ENCODE peak calls at places on chromosome 19, in nine cellular contexts. E is prostate gland, W is astrocyte, T is psoas muscle, F is heart right ventricle, R is PC-9, C is pancreas, N is Peyer's patch, Q is mammary epithelial cell. I is an unnamed sample. For H3K27me3 and H3K4me1, the result is how much of the 10 kb centered on the place peaks cover.

GRCh38 chr19:48186541-48186991 is 16.1 kb downstream of the ZSWIM9 start:
- DNase-seq in E (no peak), W (no peak), T (no peak), F (no peak), R (no peak), C (no peak), N (no peak), Q (no peak), I (no peak)

GRCh38 chr19:9431475-9431874 is 3.9 kb downstream of the ZNF266 start:
- DNase-seq in E (no peak), W (no peak), T (no peak), F (peak), R (peak), C (no peak), N (no peak), Q (no peak), I (peak)

GRCh38 chr19:2686347-2686746 is 16.1 kb downstream of the GNG7 start:
- DNase-seq in E (no peak), W (no peak), T (no peak), F (no peak), R (no peak), C (no peak), N (no peak), Q (no peak), I (no peak)

GRCh38 chr19:8305798-8306197 is 2.4 kb downstream of the CD320 start:
- DNase-seq in E (no peak), W (no peak), T (peak), F (peak), R (no peak), C (no peak), N (peak), Q (no peak), I (no peak)

GRCh38 chr19:7482584-7483439 is 6.0 kb downstream of the PEX11G start:
- DNase-seq in E (no peak), W (no peak), T (no peak), F (no peak), R (no peak), C (no peak), N (no peak), Q (peak), I (peak)

GRCh38 chr19:1042689-1043511 is 3.0 kb downstream of the ABCA7 start:
- DNase-seq in E (no peak), W (no peak), T (peak), F (no peak), R (no peak), C (peak), N (no peak), Q (no peak), I (no peak)

GRCh38 chr19:366205-366783 is 21.7 kb upstream of the MIER2 start:
- DNase-seq in E (no peak), W (no peak), T (no peak), F (no peak), R (no peak), C (no peak), N (no peak), Q (no peak), I (no peak)

GRCh38 chr19:39846176-39846677 is at the start of gene FBL:
- DNase-seq in E (peak), W (peak), T (peak), F (peak), R (peak), C (peak), N (peak), Q (peak), I (peak)

GRCh38 chr19:15635016-15635805 is 5.5 kb upstream of the CYP4F3 start:
- DNase-seq in E (no peak), W (no peak), T (no peak), F (no peak), R (peak), C (no peak), N (no peak), Q (peak), I (no peak)

GRCh38 chr19:44658069-44658727 is 13.1 kb upstream of the CEACAM19 start:
- DNase-seq in E (no peak), W (no peak), T (no peak), F (no peak), R (no peak), C (no peak), N (no peak), Q (no peak), I (no peak)

GRCh38 chr19:2375341-2376121 is 15.5 kb downstream of the TMPRSS9 start:
- DNase-seq in E (no peak), W (no peak), T (no peak), F (no peak), R (no peak), C (no peak), N (no peak), Q (no peak), I (no peak)

GRCh38 chr19:49423985-49424303 is 703 bp upstream of the PTH2 start:
- DNase-seq in E (no peak), W (no peak), T (no peak), F (no peak), R (no peak), C (no peak), N (no peak), Q (no peak), I (no peak)

GRCh38 chr19:31269425-31270127 is 79.7 kb downstream of the TSHZ3 start:
- DNase-seq in E (no peak), W (peak), T (no peak), F (no peak), R (no peak), C (no peak), N (no peak), Q (no peak), I (no peak)

GRCh38 chr19:10335149-10336053 is 2.1 kb upstream of the RAVER1 start:
- DNase-seq in E (no peak), W (no peak), T (no peak), F (no peak), R (no peak), C (no peak), N (no peak), Q (no peak), I (no peak)

GRCh38 chr19:2457394-2458037 is 757 bp upstream of the LMNB2 start:
- DNase-seq in E (no peak), W (no peak), T (no peak), F (no peak), R (no peak), C (no peak), N (no peak), Q (no peak), I (no peak)

GRCh38 chr19:14391156-14391821 is 10.0 kb downstream of the ADGRE5 start:
- DNase-seq in E (no peak), W (no peak), T (no peak), F (no peak), R (no peak), C (no peak), N (no peak), Q (no peak), I (no peak)

GRCh38 chr19:33231511-33231910 is 5.9 kb upstream of the SLC7A10 start:
- DNase-seq in E (no peak), W (no peak), T (no peak), F (no peak), R (no peak), C (no peak), N (no peak), Q (no peak), I (no peak)

GRCh38 chr19:15550847-15551182 is 42.5 kb downstream of the CYP4F22 start:
- DNase-seq in E (no peak), W (no peak), T (no peak), F (no peak), R (no peak), C (no peak), N (no peak), Q (no peak), I (no peak)

GRCh38 chr19:47781590-47782318 is 3.3 kb downstream of the SELENOW start:
- DNase-seq in E (peak), W (no peak), T (no peak), F (peak), R (no peak), C (peak), N (no peak), Q (no peak), I (peak)

GRCh38 chr19:16814526-16815100 is 14.6 kb upstream of the SIN3B start:
- DNase-seq in E (no peak), W (peak), T (no peak), F (no peak), R (no peak), C (no peak), N (no peak), Q (peak), I (no peak)

GRCh38 chr19:43779147-43779819 is 1.5 kb downstream of the KCNN4 start:
- DNase-seq in E (peak), W (no peak), T (peak), F (no peak), R (peak), C (no peak), N (no peak), Q (peak), I (no peak)

GRCh38 chr19:33794578-33795369 is 1.9 kb upstream of the KCTD15 start:
- DNase-seq in E (no peak), W (no peak), T (no peak), F (no peak), R (no peak), C (no peak), N (no peak), Q (no peak), I (no peak)

GRCh38 chr19:13849991-13850909 is 26.7 kb upstream of the NANOS3 start:
- DNase-seq in E (peak), W (no peak), T (peak), F (peak), R (peak), C (peak), N (no peak), Q (peak), I (peak)

GRCh38 chr19:16876904-16877361 is 11.9 kb upstream of the F2RL3 start:
- DNase-seq in E (no peak), W (peak), T (no peak), F (no peak), R (peak), C (no peak), N (no peak), Q (peak), I (no peak)

GRCh38 chr19:4264812-4265211 is 14.3 kb upstream of the SHD start:
- DNase-seq in E (no peak), W (no peak), T (no peak), F (no peak), R (no peak), C (no peak), N (no peak), Q (no peak), I (no peak)

GRCh38 chr19:6766357-6767080 is 716 bp downstream of the SH2D3A start:
- DNase-seq in E (no peak), W (no peak), T (no peak), F (no peak), R (no peak), C (no peak), N (no peak), Q (no peak), I (peak)

GRCh38 chr19:1360818-1361461 is 22.8 kb upstream of the NDUFS7 start:
- DNase-seq in E (no peak), W (peak), T (peak), F (peak), R (no peak), C (peak), N (no peak), Q (peak), I (no peak)

GRCh38 chr19:15468675-15469512 is 4.5 kb upstream of the RASAL3 start:
- DNase-seq in E (no peak), W (no peak), T (no peak), F (no peak), R (no peak), C (no peak), N (no peak), Q (no peak), I (no peak)

GRCh38 chr19:11821474-11821873 is 7.4 kb downstream of the ZNF440 start:
- DNase-seq in E (no peak), W (peak), T (no peak), F (no peak), R (no peak), C (no peak), N (no peak), Q (no peak), I (no peak)

DNA sequence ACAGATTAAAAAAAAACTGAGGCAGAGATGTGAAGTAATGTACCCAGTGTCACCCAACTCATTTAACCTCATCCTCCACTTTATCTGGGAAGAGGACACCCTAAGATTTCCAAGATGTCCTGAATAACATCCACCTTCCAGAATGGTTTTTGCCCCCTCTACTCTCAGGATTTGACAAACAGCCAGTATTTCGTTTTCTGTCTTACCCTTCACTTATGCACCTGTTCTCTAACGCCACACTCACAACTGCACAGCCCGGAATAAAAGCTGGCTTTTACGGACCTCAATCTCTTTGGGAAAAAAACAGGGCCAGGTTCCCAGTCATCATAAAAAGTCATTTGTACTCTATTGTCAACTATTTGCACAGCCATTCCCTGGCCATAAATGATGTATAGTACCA is 21.2 kb upstream of the CEACAM6 start:
- DNase-seq in E (no peak), W (no peak), T (no peak), F (no peak), R (no peak), C (no peak), N (no peak), Q (no peak), I (no peak)
- H3K27me3 ChIP-seq in E (under half), W (under half), T (under half), F (under half), R (under half), C (under half), N (under half), Q (under half), I (under half)

DNA sequence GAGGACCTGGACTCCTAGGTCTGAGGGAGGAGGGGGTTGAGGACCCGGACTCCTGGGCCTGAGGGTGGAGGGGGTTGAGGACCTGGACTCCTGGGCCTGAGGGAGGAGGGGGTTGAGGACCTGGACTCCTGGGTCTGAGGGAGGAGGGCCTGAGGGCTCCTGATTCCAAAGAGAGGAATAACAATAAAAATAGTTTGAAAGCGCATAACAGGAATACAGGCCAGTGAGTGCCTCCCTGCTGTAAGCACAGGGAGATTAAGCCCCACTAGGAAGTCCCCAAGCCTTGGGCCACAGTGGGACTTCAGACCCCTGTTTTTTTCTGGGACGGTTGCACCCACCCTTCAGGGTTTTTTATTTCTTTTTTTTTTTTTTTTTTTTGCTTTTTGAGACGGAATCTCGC is 1.2 kb upstream of the SBK2 start:
- DNase-seq in E (no peak), W (no peak), T (no peak), F (no peak), R (no peak), C (no peak), N (no peak), Q (no peak), I (no peak)
- H3K4me1 ChIP-seq in E (under half), W (under half), T (under half), F (under half), R (under half), C (under half), N (under half), Q (under half), I (under half)

GRCh38 chr19:51121257-51121656 is 3.4 kb upstream of the SIGLEC9 start:
- DNase-seq in E (no peak), W (no peak), T (no peak), F (no peak), R (no peak), C (no peak), N (no peak), Q (no peak), I (no peak)

GRCh38 chr19:51122112-51122981 is 2.4 kb upstream of the SIGLEC9 start:
- DNase-seq in E (no peak), W (no peak), T (no peak), F (no peak), R (no peak), C (no peak), N (no peak), Q (peak), I (no peak)

GRCh38 chr19:51116736-51117135 is 8.0 kb upstream of the SIGLEC9 start:
- DNase-seq in E (no peak), W (no peak), T (no peak), F (no peak), R (no peak), C (no peak), N (no peak), Q (no peak), I (no peak)

GRCh38 chr19:51119675-51120074 is 5.0 kb upstream of the SIGLEC9 start:
- DNase-seq in E (no peak), W (no peak), T (no peak), F (no peak), R (no peak), C (no peak), N (no peak), Q (no peak), I (no peak)

DNA sequence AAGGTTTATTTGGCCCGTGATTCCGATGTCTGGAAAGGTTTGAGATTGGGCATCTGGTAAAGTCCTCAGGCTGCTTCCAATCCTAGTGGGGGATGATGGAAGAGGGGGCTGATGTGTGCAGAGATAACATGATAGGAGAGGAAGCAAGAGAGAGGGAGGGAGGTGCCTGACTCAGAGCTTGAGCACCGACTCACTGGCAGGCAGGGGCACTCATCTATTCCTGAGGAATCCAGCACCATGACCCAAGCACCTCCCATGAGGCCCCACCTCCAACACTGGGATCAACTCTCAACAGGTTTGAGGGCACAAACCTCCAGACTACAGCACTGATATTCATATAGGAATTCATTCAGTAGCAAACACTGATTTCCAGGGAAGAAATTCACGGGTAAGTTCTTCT is 5.6 kb upstream of the SIGLEC9 start:
- DNase-seq in E (no peak), W (no peak), T (no peak), F (no peak), R (no peak), C (no peak), N (no peak), Q (no peak), I (no peak)
- H3K27me3 ChIP-seq in E (under half), W (under half), T (under half), F (under half), R (half or more), C (under half), N (under half), Q (under half), I (under half)

DNA sequence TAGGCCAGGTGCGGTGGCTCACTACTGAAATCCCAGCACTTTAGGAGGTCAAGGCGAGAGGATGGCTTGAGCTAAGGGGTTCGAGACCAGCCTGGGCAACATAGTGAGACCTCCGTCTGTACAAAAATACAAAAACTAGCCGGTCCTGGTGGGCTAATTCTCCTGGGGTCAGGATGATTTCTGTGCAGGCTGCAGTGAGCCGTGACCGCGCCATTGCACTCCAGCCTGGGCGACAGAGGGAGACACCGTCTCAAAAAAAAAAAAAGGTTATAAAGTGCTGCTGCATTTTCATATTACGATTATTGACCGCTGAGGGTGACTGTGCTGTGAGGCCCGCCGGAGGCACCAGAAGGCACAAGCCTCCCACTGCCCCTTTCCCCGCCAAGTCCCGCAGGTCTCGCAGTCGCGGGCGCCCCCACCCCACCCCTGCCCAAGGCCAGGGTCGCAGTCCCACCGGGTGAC is 477 bp upstream of the PLEKHF1 start:
- DNase-seq in E (no peak), W (no peak), T (no peak), F (no peak), R (no peak), C (no peak), N (no peak), Q (no peak), I (no peak)
- H3K4me1 ChIP-seq in E (under half), W (half or more), T (half or more), F (under half), R (half or more), C (under half), N (under half), Q (half or more), I (under half)